ENCODE peak calls at places on chromosomes 4 and X, in four cellular contexts. L, B, Z and N are unnamed samples.

GRCh38 chrX:92260102-92260501 is 480.9 kb downstream of the PCDH11X start:
- DNase-seq in B (no peak), Z (no peak), L (no peak), N (no peak)

GRCh38 chr4:42142586-42142985 is 9.9 kb downstream of the BEND4 start:
- DNase-seq in L (no peak), Z (no peak), B (no peak), N (no peak)

GRCh38 chr4:106852416-106852815 is 183.7 kb downstream of the DKK2 start:
- DNase-seq in L (no peak), Z (no peak), B (no peak), N (no peak)

GRCh38 chr4:38603652-38604051 is 60.3 kb upstream of the KLF3 start:
- DNase-seq in Z (no peak), B (no peak), L (no peak), N (no peak)

GRCh38 chrX:20252392-20253231 is 14.1 kb downstream of the RPS6KA3 start:
- DNase-seq in B (no peak), L (peak; percentile 58), Z (peak; percentile 70), N (no peak)

GRCh38 chr4:57635900-57636299 is 525.7 kb upstream of the IGFBP7 start:
- DNase-seq in Z (no peak), L (no peak), B (no peak), N (no peak)

GRCh38 chr4:122117743-122118142 is 34.4 kb upstream of the BLTP1 start:
- DNase-seq in B (no peak), L (no peak), Z (peak; percentile 8), N (no peak)

GRCh38 chrX:20128678-20129077 is 12.0 kb upstream of the MAP7D2 start:
- DNase-seq in L (no peak), Z (no peak), B (no peak), N (no peak)

GRCh38 chr4:6692806-6693205 is 872 bp upstream of the S100P start:
- DNase-seq in Z (no peak), B (no peak), L (no peak), N (no peak)

GRCh38 chrX:153774576-153775292 is 6.1 kb upstream of the SRPK3 start:
- DNase-seq in B (no peak), L (peak; percentile 10), Z (no peak), N (no peak)

GRCh38 chrX:44143061-44143602 is 169.9 kb upstream of the NDP start:
- DNase-seq in L (no peak), Z (no peak), B (no peak), N (no peak)

GRCh38 chr4:20356565-20356964 is 104.9 kb downstream of the SLIT2 start:
- DNase-seq in L (no peak), B (no peak), Z (no peak), N (no peak)

GRCh38 chr4:71026086-71026485 is 32.6 kb downstream of the DCK start:
- DNase-seq in Z (no peak), L (no peak), B (peak; percentile 28), N (no peak)

GRCh38 chrX:56000169-56000568 is 232.0 kb upstream of the KLF8 start:
- DNase-seq in L (no peak), B (no peak), Z (no peak), N (no peak)

GRCh38 chrX:152821145-152821765 is 9.3 kb downstream of the CETN2 start:
- DNase-seq in Z (no peak), B (peak; percentile 23), L (no peak), N (no peak)

GRCh38 chr4:89364559-89364958 is 57.0 kb upstream of the GPRIN3 start:
- DNase-seq in L (no peak), B (no peak), Z (no peak), N (no peak)